ENCODE peak calls at places on chromosome 19, in nine cellular contexts. P is left lung, L is right cardiac atrium, Z is vagina, K is RWPE2, B is endodermal cell, I is substantia nigra, M is aorta, G is AG04450. R is an unnamed sample.

GRCh38 chr19:30066781-30067759 is 125.0 kb downstream of the URI1 start:
- DNase-seq in P (no peak), L (no peak), Z (no peak), K (no peak), B (peak; percentile 36), I (no peak), M (no peak), G (no peak), R (no peak)

GRCh38 chr19:28208745-28209144 is 1004.2 kb downstream of the UQCRFS1 start:
- DNase-seq in P (no peak), L (no peak), Z (no peak), K (no peak), B (peak; percentile 33), I (no peak), M (no peak), G (no peak), R (no peak)

GRCh38 chr19:8438236-8438635 is 6.5 kb upstream of the HNRNPM start:
- DNase-seq in P (peak; percentile 40), L (no peak), Z (no peak), K (no peak), B (no peak), I (no peak), M (peak; percentile 59), G (no peak), R (no peak)

GRCh38 chr19:41133260-41133659 is 19.0 kb downstream of the CYP2F1 start:
- DNase-seq in P (no peak), L (no peak), Z (no peak), K (no peak), B (no peak), I (no peak), M (peak; percentile 46), G (no peak), R (no peak)

GRCh38 chr19:52557231-52557995 is 12.7 kb upstream of the ZNF701 start:
- DNase-seq in P (no peak), L (no peak), Z (no peak), K (no peak), B (no peak), I (no peak), M (no peak), G (no peak), R (no peak)

GRCh38 chr19:32397736-32398135 is 7.8 kb upstream of the DPY19L3 start:
- DNase-seq in P (no peak), L (no peak), Z (no peak), K (no peak), B (no peak), I (no peak), M (no peak), G (peak; percentile 57), R (no peak)

GRCh38 chr19:41821003-41821735 is 23.3 kb downstream of the LYPD4 start:
- DNase-seq in P (no peak), L (no peak), Z (no peak), K (no peak), B (peak; percentile 84), I (peak; percentile 7), M (peak; percentile 9), G (no peak), R (no peak)

GRCh38 chr19:6467384-6467783 is 3.3 kb downstream of the CRB3 start:
- DNase-seq in P (no peak), L (no peak), Z (no peak), K (no peak), B (no peak), I (no peak), M (no peak), G (no peak), R (no peak)

GRCh38 chr19:23098988-23099387 is 17.8 kb upstream of the ZNF730 start:
- DNase-seq in P (no peak), L (no peak), Z (no peak), K (no peak), B (no peak), I (no peak), M (no peak), G (no peak), R (no peak)

GRCh38 chr19:48573163-48573505 is 21.2 kb downstream of the SULT2B1 start:
- DNase-seq in P (no peak), L (no peak), Z (no peak), K (no peak), B (no peak), I (no peak), M (no peak), G (no peak), R (peak; percentile 31)

GRCh38 chr19:35040826-35041547 is 534 bp upstream of the HPN start:
- DNase-seq in P (peak; percentile 94), L (peak; percentile 98), Z (no peak), K (peak; percentile 52), B (peak; percentile 92), I (peak; percentile 83), M (peak; percentile 92), G (no peak), R (peak; percentile 95)

GRCh38 chr19:54164369-54165068 is 5.0 kb upstream of the LENG1 start:
- DNase-seq in P (peak; percentile 96), L (peak; percentile 76), Z (no peak), K (no peak), B (peak; percentile 99), I (peak; percentile 25), M (no peak), G (no peak), R (no peak)

GRCh38 chr19:30000862-30001261 is 58.8 kb downstream of the URI1 start:
- DNase-seq in P (no peak), L (no peak), Z (no peak), K (no peak), B (no peak), I (no peak), M (no peak), G (no peak), R (no peak)

GRCh38 chr19:34838248-34838647 is 65.2 kb upstream of the ZNF599 start:
- DNase-seq in P (no peak), L (no peak), Z (no peak), K (no peak), B (no peak), I (no peak), M (no peak), G (no peak), R (no peak)

GRCh38 chr19:49427855-49428546 is 2.8 kb downstream of the GFY start:
- DNase-seq in P (peak; percentile 82), L (peak; percentile 44), Z (no peak), K (no peak), B (peak; percentile 87), I (no peak), M (no peak), G (no peak), R (no peak)

GRCh38 chr19:53102186-53102585 is 1.0 kb downstream of the ZNF160 start:
- DNase-seq in P (no peak), L (no peak), Z (no peak), K (no peak), B (peak; percentile 55), I (no peak), M (no peak), G (no peak), R (no peak)

GRCh38 chr19:40078377-40078776 is 12.4 kb downstream of the ZNF780A start:
- DNase-seq in P (no peak), L (no peak), Z (no peak), K (no peak), B (no peak), I (no peak), M (no peak), G (no peak), R (no peak)

GRCh38 chr19:50815443-50815842 is 8.1 kb downstream of the KLK1 start:
- DNase-seq in P (no peak), L (no peak), Z (no peak), K (no peak), B (no peak), I (no peak), M (no peak), G (no peak), R (no peak)

DNA sequence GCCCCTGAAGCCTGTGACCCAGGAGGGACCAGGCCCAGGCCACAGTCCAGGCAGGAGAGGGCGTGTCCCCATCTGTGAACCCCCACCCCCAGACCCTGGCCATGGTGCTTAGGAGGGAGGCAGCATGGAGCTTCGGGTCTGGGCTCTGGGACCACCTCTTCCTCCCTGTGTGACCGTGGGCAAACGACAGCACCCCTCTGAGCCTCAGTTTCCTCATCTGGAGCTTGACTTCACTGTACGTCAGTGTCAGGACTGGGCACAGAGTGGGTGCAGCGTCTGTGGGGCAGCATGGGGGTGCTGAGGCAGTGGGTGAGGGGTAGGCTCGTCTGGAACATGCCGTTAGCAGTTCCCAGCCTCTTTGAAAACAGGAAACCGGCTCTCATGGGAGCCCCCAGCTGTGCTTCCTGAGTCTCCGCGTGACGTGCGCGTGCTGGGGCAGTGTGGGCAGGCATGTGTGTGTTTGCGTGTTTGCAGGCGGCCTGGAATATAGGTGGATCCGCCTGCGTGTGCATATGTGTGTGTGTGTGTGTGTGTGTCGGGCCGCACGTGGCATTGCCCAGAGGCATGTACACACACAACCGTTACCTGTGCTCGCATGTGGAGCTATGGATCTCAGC is 15.7 kb downstream of the ARRDC2 start:
- DNase-seq in P (peak; percentile 92), L (peak; percentile 96), Z (no peak), K (no peak), B (no peak), I (peak; percentile 36), M (peak; percentile 87), G (no peak), R (peak; percentile 92)
- H3K27ac ChIP-seq in P (peak overlapping the region; percentile 88), L (peak overlapping the region; percentile 86), Z (peak overlapping the region; percentile 87), K (no peak overlapping the region), B (no peak overlapping the region), I (peak overlapping the region; percentile 92), M (peak overlapping the region; percentile 18), G (no peak overlapping the region), R (peak overlapping the region; percentile 98)

DNA sequence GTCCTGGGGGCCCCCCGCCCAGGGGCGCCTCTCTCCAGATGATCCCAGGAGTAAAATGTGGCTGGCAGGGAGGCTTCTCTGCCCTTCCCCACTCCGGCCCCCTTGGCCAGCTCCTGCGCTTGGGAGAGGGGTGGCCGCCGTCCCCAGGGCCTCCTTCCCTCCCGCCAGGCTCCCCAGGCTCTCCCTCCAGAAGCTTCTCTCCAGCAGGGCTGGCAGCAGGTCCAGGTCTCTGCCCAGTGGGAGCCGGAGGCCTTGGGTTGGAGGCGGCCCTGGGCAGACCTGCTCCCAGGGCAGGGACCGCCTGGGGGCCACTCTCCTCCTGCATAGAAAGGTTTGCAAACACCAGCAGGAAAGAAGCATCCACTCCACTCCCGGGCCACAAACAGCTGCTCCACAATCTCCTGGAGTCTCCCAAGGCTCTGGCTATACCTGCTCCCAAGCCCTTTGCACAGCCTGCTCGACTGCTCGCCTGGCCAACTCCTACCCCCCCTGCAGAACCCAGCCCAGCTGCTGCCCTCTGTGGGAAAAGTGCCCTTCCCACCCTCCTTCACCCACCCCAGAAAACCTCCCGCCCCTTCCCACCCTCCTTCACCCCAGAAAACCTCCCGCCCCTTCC is 26.0 kb downstream of the SBNO2 start:
- DNase-seq in P (peak; percentile 71), L (no peak), Z (no peak), K (no peak), B (no peak), I (no peak), M (no peak), G (no peak), R (no peak)
- H3K27ac ChIP-seq in P (no peak overlapping the region), L (no peak overlapping the region), Z (no peak overlapping the region), K (no peak overlapping the region), B (peak overlapping the region; percentile 41), I (no peak overlapping the region), M (no peak overlapping the region), G (no peak overlapping the region), R (no peak overlapping the region)

GRCh38 chr19:44808463-44809371 is at the start of gene BCAM:
- DNase-seq in P (peak; percentile 87), L (peak; percentile 95), Z (no peak), K (no peak), B (peak; percentile 90), I (peak; percentile 42), M (peak; percentile 91), G (no peak), R (peak; percentile 86)
- H3K27ac ChIP-seq in P (peak within 1 kb of the TSS; percentile 80), L (peak within 1 kb of the TSS; percentile 67), Z (peak within 1 kb of the TSS; percentile 74), K (peak within 1 kb of the TSS; percentile 75), B (no peak within 1 kb of the TSS), I (peak within 1 kb of the TSS; percentile 30), M (peak within 1 kb of the TSS; percentile 76), G (peak within 1 kb of the TSS; percentile 31), R (peak within 1 kb of the TSS; percentile 92)

GRCh38 chr19:58400638-58400915 is 5.1 kb downstream of the RNF225 start:
- DNase-seq in P (no peak), L (no peak), Z (no peak), K (no peak), B (no peak), I (no peak), M (no peak), G (no peak), R (no peak)
- H3K27ac ChIP-seq in P (no peak overlapping the region), L (no peak overlapping the region), Z (no peak overlapping the region), K (peak overlapping the region; percentile 33), B (no peak overlapping the region), I (peak overlapping the region; percentile 85), M (no peak overlapping the region), G (peak overlapping the region; percentile 31), R (no peak overlapping the region)